ENCODE peak calls at places on chromosomes 5 and 9, in five cellular contexts. S, V, A, L and C are unnamed samples.

GRCh38 chr5:91150189-91150588 is 232.9 kb downstream of the ARRDC3 start:
- DNase-seq in V (no peak), L (no peak), A (no peak), S (no peak), C (no peak)

GRCh38 chr5:25119654-25120053 is 474.9 kb upstream of the CDH10 start:
- DNase-seq in A (no peak), L (no peak), V (no peak), S (peak; percentile 11), C (no peak)

GRCh38 chr5:41193462-41194166 is 19.7 kb downstream of the C6 start:
- DNase-seq in A (no peak), S (no peak), L (no peak), V (no peak), C (peak; percentile 49)

GRCh38 chr5:10985711-10986110 is 224.7 kb upstream of the DAP start:
- DNase-seq in V (no peak), S (no peak), L (no peak), A (no peak), C (no peak)

GRCh38 chr5:109958082-109958481 is 268.4 kb downstream of the MAN2A1 start:
- DNase-seq in L (no peak), S (no peak), A (no peak), V (no peak), C (no peak)

GRCh38 chr5:134398609-134399155 is 13.0 kb downstream of the CDKN2AIPNL start:
- DNase-seq in S (no peak), L (no peak), A (no peak), V (no peak), C (no peak)

GRCh38 chr5:91266184-91266705 is 116.9 kb downstream of the ARRDC3 start:
- DNase-seq in S (peak; percentile 68), L (no peak), V (no peak), A (no peak), C (peak; percentile 73)

GRCh38 chr9:107237873-107238272 is 45.2 kb upstream of the RAD23B start:
- DNase-seq in L (no peak), A (no peak), V (no peak), S (no peak), C (no peak)

GRCh38 chr5:126527892-126528291 is 67.1 kb downstream of the ALDH7A1 start:
- DNase-seq in S (no peak), V (no peak), L (no peak), A (no peak), C (peak; percentile 98)

GRCh38 chr9:120510816-120511215 is 69.2 kb downstream of the CDK5RAP2 start:
- DNase-seq in V (no peak), S (no peak), A (no peak), L (no peak), C (peak; percentile 15)

GRCh38 chr5:168726342-168726741 is 147.2 kb upstream of the PANK3 start:
- DNase-seq in A (no peak), L (no peak), V (no peak), S (no peak), C (no peak)

GRCh38 chr5:2027790-2028189 is 145.1 kb upstream of the IRX4 start:
- DNase-seq in S (no peak), A (no peak), V (no peak), L (no peak), C (no peak)

GRCh38 chr9:78674874-78675273 is 377.9 kb downstream of the PSAT1 start:
- DNase-seq in A (no peak), V (no peak), S (no peak), L (no peak), C (no peak)

GRCh38 chr5:135210286-135211055 is 176.4 kb upstream of the PITX1 start:
- DNase-seq in A (no peak), V (no peak), S (peak; percentile 76), L (no peak), C (no peak)

GRCh38 chr5:118552731-118553360 is 435.5 kb downstream of the DTWD2 start:
- DNase-seq in V (no peak), S (no peak), A (no peak), L (no peak), C (no peak)

GRCh38 chr5:142960309-142960696 is 190.1 kb downstream of the ARHGAP26 start:
- DNase-seq in V (no peak), A (no peak), L (no peak), S (peak; percentile 87), C (peak; percentile 86)

GRCh38 chr9:133257398-133258053 is 17.5 kb downstream of the ABO start:
- DNase-seq in S (no peak), L (no peak), V (no peak), A (no peak), C (no peak)

GRCh38 chr5:44935871-44936270 is 127.1 kb downstream of the MRPS30 start:
- DNase-seq in A (no peak), V (no peak), S (no peak), L (no peak), C (no peak)

GRCh38 chr5:68116868-68117411 is 98.6 kb upstream of the PIK3R1 start:
- DNase-seq in L (no peak), S (no peak), A (no peak), V (no peak), C (no peak)

GRCh38 chr9:113957778-113958430 is 81.8 kb downstream of the ZNF618 start:
- DNase-seq in A (no peak), V (no peak), S (peak; percentile 84), L (no peak), C (peak; percentile 94)

GRCh38 chr9:21395778-21396717 is 10.8 kb upstream of the IFNA2 start:
- DNase-seq in A (peak; percentile 66), V (peak; percentile 44), L (no peak), S (peak; percentile 19), C (no peak)

GRCh38 chr5:50667079-50667652 is 729 bp downstream of the PARP8 start:
- DNase-seq in A (no peak), S (peak; percentile 31), V (peak; percentile 43), L (no peak), C (peak; percentile 41)

GRCh38 chr9:93567271-93567959 is 9.0 kb upstream of the PHF2 start:
- DNase-seq in L (no peak), A (no peak), S (no peak), V (no peak), C (no peak)

GRCh38 chr9:112037281-112038016 is 137.6 kb downstream of the SUSD1 start:
- DNase-seq in S (peak; percentile 48), V (peak; percentile 47), A (peak; percentile 70), L (no peak), C (peak; percentile 94)

GRCh38 chr5:141617128-141617527 is 1.7 kb downstream of the DIAPH1 start:
- DNase-seq in S (peak; percentile 16), V (no peak), L (no peak), A (no peak), C (peak; percentile 29)

GRCh38 chr5:159459132-159459627 is 128.9 kb upstream of the IL12B start:
- DNase-seq in L (no peak), V (no peak), A (no peak), S (no peak), C (no peak)

GRCh38 chr9:12702160-12702758 is 9.1 kb downstream of the TYRP1 start:
- DNase-seq in L (no peak), V (no peak), S (peak; percentile 59), A (no peak), C (peak; percentile 70)

GRCh38 chr5:107486489-107486888 is 184.2 kb downstream of the EFNA5 start:
- DNase-seq in L (no peak), S (peak; percentile 75), A (peak; percentile 61), V (peak; percentile 44), C (peak; percentile 59)